ENCODE peak calls at places on chromosomes 12 and 14, in nine cellular contexts. T is heart right ventricle; W is Right ventricle myocardium superior; F is AG10803; O is EL; E is effector memory CD4-positive, alpha-beta T cell; G is activated T-cell treated with anti-CD3 and anti-CD28 coated beads for 24 hours; R is activated CD8-positive, alpha-beta memory T cell treated with anti-CD3 and anti-CD28 coated beads for 24 hours; Q is NCI-H1105. J is an unnamed sample.

GRCh38 chr14:30064454-30064853 is 136.8 kb upstream of the PRKD1 start:
- DNase-seq in T (no peak), W (no peak), F (peak), O (no peak), E (no peak), G (no peak), R (no peak), Q (no peak), J (no peak)

GRCh38 chr12:93549174-93549573 is 23.3 kb upstream of the SOCS2 start:
- DNase-seq in T (no peak), W (no peak), F (no peak), O (no peak), E (no peak), G (no peak), R (no peak), Q (no peak), J (no peak)

GRCh38 chr12:6575648-6576047 is 7.6 kb upstream of the NOP2 start:
- DNase-seq in T (no peak), W (no peak), F (no peak), O (no peak), E (no peak), G (no peak), R (no peak), Q (no peak), J (no peak)

GRCh38 chr14:22070119-22070982 is 396.7 kb upstream of the OR4E1 start:
- DNase-seq in T (peak), W (peak), F (no peak), O (no peak), E (peak), G (peak), R (peak), Q (no peak), J (peak)

GRCh38 chr12:43273467-43273866 is 278.5 kb downstream of the ADAMTS20 start:
- DNase-seq in T (no peak), W (no peak), F (no peak), O (no peak), E (no peak), G (no peak), R (no peak), Q (no peak), J (no peak)

GRCh38 chr12:53047221-53048032 is 2.4 kb upstream of the TNS2 start:
- DNase-seq in T (peak), W (peak), F (peak), O (peak), E (peak), G (peak), R (peak), Q (peak), J (peak)

GRCh38 chr14:59698793-59699192 is 122.2 kb upstream of the CCDC175 start:
- DNase-seq in T (no peak), W (no peak), F (no peak), O (no peak), E (no peak), G (no peak), R (no peak), Q (no peak), J (no peak)

GRCh38 chr12:131852551-131853299 is 24.5 kb downstream of the MMP17 start:
- DNase-seq in T (no peak), W (no peak), F (peak), O (peak), E (no peak), G (no peak), R (no peak), Q (no peak), J (peak)

GRCh38 chr14:97994020-97994531 is 1196.9 kb downstream of the VRK1 start:
- DNase-seq in T (no peak), W (no peak), F (no peak), O (no peak), E (no peak), G (no peak), R (peak), Q (no peak), J (no peak)

GRCh38 chr14:20667957-20668356 is 16.4 kb upstream of the RNASE4 start:
- DNase-seq in T (no peak), W (no peak), F (no peak), O (no peak), E (no peak), G (no peak), R (no peak), Q (no peak), J (no peak)

GRCh38 chr14:103562385-103563088 is at the start of the genes BAG5 and COA8:
- DNase-seq in T (peak), W (peak), F (peak), O (peak), E (peak), G (peak), R (peak), Q (peak), J (peak)

GRCh38 chr12:100058482-100059029 is 73.8 kb upstream of the ANKS1B start:
- DNase-seq in T (no peak), W (no peak), F (peak), O (peak), E (no peak), G (no peak), R (no peak), Q (no peak), J (peak)